ENCODE peak calls at places on chromosomes 7 and 10, in five cellular contexts. P, H, Q, J and R are unnamed samples.

GRCh38 chr7:16936626-16937422 is 55.0 kb upstream of the AGR3 start:
- DNase-seq in P (no peak), H (no peak), Q (no peak), J (no peak), R (no peak)

GRCh38 chr10:33055636-33056035 is 97.6 kb upstream of the ITGB1 start:
- DNase-seq in P (peak; percentile 9), H (no peak), Q (no peak), J (no peak), R (no peak)

GRCh38 chr10:131802991-131803390 is 97.8 kb upstream of the PPP2R2D start:
- DNase-seq in P (no peak), H (no peak), Q (no peak), J (no peak), R (no peak)

GRCh38 chr10:89535185-89536012 is at the start of gene SLC16A12:
- DNase-seq in P (no peak), H (no peak), Q (no peak), J (peak; percentile 58), R (no peak)

GRCh38 chr10:113187066-113187777 is 237.2 kb downstream of the TCF7L2 start:
- DNase-seq in P (peak; percentile 39), H (no peak), Q (no peak), J (peak; percentile 65), R (peak; percentile 80)

GRCh38 chr10:15370741-15371701 is at the start of gene FAM171A1:
- DNase-seq in P (peak; percentile 15), H (no peak), Q (peak; percentile 68), J (peak; percentile 69), R (peak; percentile 70)

GRCh38 chr10:773562-774161 is 84.2 kb upstream of the DIP2C start:
- DNase-seq in P (no peak), H (no peak), Q (no peak), J (no peak), R (no peak)

GRCh38 chr10:66836057-66836456 is 89.8 kb upstream of the LRRTM3 start:
- DNase-seq in P (no peak), H (no peak), Q (no peak), J (no peak), R (no peak)

GRCh38 chr10:1526427-1527055 is 210.8 kb downstream of the ADARB2 start:
- DNase-seq in P (no peak), H (no peak), Q (no peak), J (no peak), R (peak; percentile 3)

GRCh38 chr10:97065128-97065527 is 120.6 kb downstream of the SLIT1 start:
- DNase-seq in P (no peak), H (no peak), Q (no peak), J (peak; percentile 43), R (no peak)

GRCh38 chr10:27240891-27241639 is 468 bp upstream of the ACBD5 start:
- DNase-seq in P (peak; percentile 52), H (no peak), Q (peak; percentile 44), J (peak; percentile 37), R (no peak)

GRCh38 chr10:58952747-58953466 is 223.5 kb upstream of the PHYHIPL start:
- DNase-seq in P (peak; percentile 53), H (peak; percentile 61), Q (no peak), J (peak; percentile 73), R (peak; percentile 27)

GRCh38 chr10:32446701-32447406 is 914 bp downstream of the CCDC7 start:
- DNase-seq in P (peak; percentile 35), H (no peak), Q (peak; percentile 10), J (no peak), R (peak; percentile 61)

GRCh38 chr10:95430231-95430951 is 130.8 kb downstream of the SORBS1 start:
- DNase-seq in P (peak; percentile 44), H (no peak), Q (peak; percentile 42), J (peak; percentile 62), R (peak; percentile 44)

GRCh38 chr7:94054130-94054529 is 50.0 kb upstream of the BET1 start:
- DNase-seq in P (no peak), H (no peak), Q (no peak), J (no peak), R (no peak)

GRCh38 chr10:84026821-84027257 is 112.5 kb upstream of the GHITM start:
- DNase-seq in P (peak; percentile 21), H (no peak), Q (no peak), J (peak; percentile 12), R (peak; percentile 5)

GRCh38 chr7:148058092-148058491 is 532.5 kb upstream of the C7orf33 start:
- DNase-seq in P (no peak), H (no peak), Q (no peak), J (no peak), R (no peak)

GRCh38 chr7:136030867-136031318 is 53.7 kb upstream of the MTPN start:
- DNase-seq in P (no peak), H (no peak), Q (no peak), J (no peak), R (no peak)

GRCh38 chr7:95840953-95841950 is 68.9 kb downstream of the DYNC1I1 start:
- DNase-seq in P (no peak), H (no peak), Q (no peak), J (no peak), R (peak; percentile 92)

GRCh38 chr10:72063703-72064391 is 24.5 kb downstream of the SPOCK2 start:
- DNase-seq in P (no peak), H (no peak), Q (no peak), J (no peak), R (no peak)

GRCh38 chr7:20307901-20308300 is 22.8 kb upstream of the ITGB8 start:
- DNase-seq in P (no peak), H (no peak), Q (no peak), J (no peak), R (no peak)

GRCh38 chr10:107442035-107442505 is 277.6 kb upstream of the SORCS1 start:
- DNase-seq in P (peak; percentile 68), H (no peak), Q (no peak), J (no peak), R (peak; percentile 19)

GRCh38 chr7:75920431-75921161 is 5.6 kb downstream of the POR start:
- DNase-seq in P (peak; percentile 16), H (no peak), Q (peak; percentile 27), J (no peak), R (no peak)

GRCh38 chr7:141915565-141915964 is 634 bp upstream of the OR9A4 start:
- DNase-seq in P (no peak), H (no peak), Q (no peak), J (peak; percentile 60), R (no peak)

GRCh38 chr10:122263971-122264370 is 7.1 kb upstream of the BTBD16 start:
- DNase-seq in P (peak; percentile 52), H (no peak), Q (no peak), J (no peak), R (peak; percentile 83)

GRCh38 chr10:34766256-34766580 is 48.9 kb downstream of the PARD3 start:
- DNase-seq in P (no peak), H (no peak), Q (no peak), J (no peak), R (no peak)

DNA sequence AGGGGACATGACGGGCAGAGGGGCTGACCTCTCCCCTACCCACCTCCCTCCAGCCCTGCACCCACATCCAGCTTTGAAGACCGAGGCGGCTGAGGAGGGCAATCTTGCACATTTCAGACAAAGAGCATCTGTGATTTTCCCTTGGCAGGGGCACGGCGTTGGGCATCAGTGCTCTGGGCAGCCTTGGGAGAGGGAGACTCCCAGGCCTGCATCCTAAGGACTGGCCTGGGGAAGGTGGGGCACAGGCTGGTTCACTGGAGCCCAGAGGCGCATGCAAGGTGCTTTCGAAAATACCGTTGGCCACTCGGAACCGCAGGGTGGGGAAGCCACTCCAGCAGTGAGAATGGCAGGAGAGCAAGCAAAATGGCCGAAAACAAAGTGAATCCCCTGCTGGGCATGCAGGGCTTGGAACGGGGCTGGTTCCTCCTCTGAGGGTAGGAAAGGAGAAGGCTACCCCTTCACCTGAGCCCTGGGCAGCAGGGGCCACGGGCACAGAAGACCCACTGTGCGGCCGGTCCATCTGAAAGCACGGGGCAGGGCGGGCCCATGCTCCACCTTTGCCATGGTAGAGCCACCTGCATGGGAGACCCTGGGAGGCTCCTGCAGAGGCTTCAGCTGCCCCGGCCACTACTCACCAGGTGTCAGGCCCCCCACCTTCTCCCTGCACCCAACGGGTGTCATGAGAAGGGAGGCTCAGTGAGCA is 49.8 kb downstream of the EBF3 start:
- DNase-seq in P (no peak), H (no peak), Q (no peak), J (no peak), R (no peak)
- H3K4me1 ChIP-seq in P (no peaks in the 10 kb centered on the region), H (no peaks in the 10 kb centered on the region), Q (no peaks in the 10 kb centered on the region), J (no peaks in the 10 kb centered on the region), R (peaks cover 19% of the 10 kb centered on the region)

GRCh38 chr10:123863721-123864432 is 27.7 kb downstream of the CPXM2 start:
- DNase-seq in P (no peak), H (no peak), Q (no peak), J (no peak), R (no peak)

GRCh38 chr10:123868058-123868995 is 23.3 kb downstream of the CPXM2 start:
- DNase-seq in P (no peak), H (no peak), Q (no peak), J (no peak), R (no peak)

GRCh38 chr10:123865350-123865749 is 26.3 kb downstream of the CPXM2 start:
- DNase-seq in P (no peak), H (no peak), Q (no peak), J (no peak), R (no peak)

GRCh38 chr10:123864923-123865322 is 26.7 kb downstream of the CPXM2 start:
- DNase-seq in P (no peak), H (no peak), Q (no peak), J (no peak), R (no peak)

DNA sequence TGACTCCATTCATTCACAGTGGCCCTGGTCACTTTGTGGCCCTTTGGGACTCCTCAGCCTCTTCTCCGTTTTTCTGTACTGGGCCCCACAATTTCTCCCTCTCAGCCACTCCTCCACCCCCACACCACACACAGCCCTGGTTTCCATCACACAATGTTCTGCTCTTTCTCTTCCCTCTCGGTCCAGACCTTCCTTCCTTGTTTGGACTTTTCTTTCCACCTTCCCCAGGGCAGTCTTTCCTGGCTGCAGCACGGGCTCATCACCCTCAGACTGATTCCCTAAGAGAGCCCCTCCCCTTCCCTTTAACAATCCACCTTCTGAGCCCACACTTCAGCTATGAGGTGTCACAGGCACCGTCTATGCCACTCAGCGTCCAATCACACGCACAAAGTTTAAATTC is 25.7 kb downstream of the CPXM2 start:
- DNase-seq in P (no peak), H (no peak), Q (no peak), J (no peak), R (no peak)
- H3K4me1 ChIP-seq in P (no peaks in the 10 kb centered on the region), H (no peaks in the 10 kb centered on the region), Q (no peaks in the 10 kb centered on the region), J (no peaks in the 10 kb centered on the region), R (no peaks in the 10 kb centered on the region)

DNA sequence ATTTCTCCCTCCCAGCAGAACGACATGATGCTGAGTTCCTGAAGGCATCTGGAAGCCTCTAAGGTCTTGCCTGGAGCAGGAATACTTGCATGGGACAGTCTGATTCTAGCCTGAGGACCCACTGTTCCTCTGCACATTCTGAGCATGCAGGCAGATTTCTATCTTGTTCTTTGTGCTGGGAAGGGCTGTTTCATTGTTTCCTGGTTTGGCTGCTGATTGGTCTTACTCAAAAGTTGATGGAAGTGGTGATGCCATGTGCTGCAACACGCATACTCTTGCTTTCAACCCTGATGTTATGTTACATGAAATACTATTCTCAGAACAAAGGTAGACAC is 307.0 kb downstream of the GATA3 start:
- DNase-seq in P (no peak), H (no peak), Q (no peak), J (no peak), R (no peak)
- H3K4me1 ChIP-seq in P (peaks cover 12% of the 10 kb centered on the region), H (no peaks in the 10 kb centered on the region), Q (peaks cover 50% of the 10 kb centered on the region), J (no peaks in the 10 kb centered on the region), R (no peaks in the 10 kb centered on the region)

DNA sequence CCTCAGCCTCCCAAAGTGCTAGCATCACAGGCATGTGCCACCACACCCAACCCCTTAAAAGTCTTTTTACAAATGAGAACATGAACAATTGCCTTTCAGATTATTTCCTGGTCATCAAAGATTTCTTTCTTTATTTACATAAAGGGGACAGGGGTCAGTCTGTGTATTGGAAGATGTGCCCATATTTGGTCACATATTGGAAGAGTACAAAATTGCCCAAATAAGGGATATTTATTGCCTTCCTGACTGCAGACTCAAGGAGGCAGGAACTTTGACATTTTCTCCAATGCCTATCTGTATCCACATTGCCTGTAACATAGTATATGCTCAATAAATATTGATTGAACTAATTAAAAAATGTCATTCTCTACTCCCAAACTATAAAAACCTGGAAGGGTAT is 25.9 kb upstream of the HERPUD2 start:
- DNase-seq in P (no peak), H (no peak), Q (no peak), J (no peak), R (no peak)
- H3K4me1 ChIP-seq in P (peaks cover 5% of the 10 kb centered on the region), H (no peaks in the 10 kb centered on the region), Q (peaks cover 23% of the 10 kb centered on the region), J (peaks cover 18% of the 10 kb centered on the region), R (peaks cover 14% of the 10 kb centered on the region)